ENCODE peak calls at places on chromosomes 3 and 15, in five cellular contexts. B is NT2/D1, L is GM12878, N is H1, T is HepG2. C is an unnamed sample.

GRCh38 chr3:123337226-123337625 is 111.7 kb downstream of the ADCY5 start:
- DNase-seq in B (no peak), L (no peak), N (no peak), T (no peak), C (no peak)

GRCh38 chr3:50506169-50506568 is 2.7 kb upstream of the CACNA2D2 start:
- DNase-seq in B (no peak), L (no peak), N (no peak), T (no peak), C (no peak)

GRCh38 chr3:194023501-194024280 is 112.3 kb upstream of the HES1 start:
- DNase-seq in B (no peak), L (no peak), N (no peak), T (no peak), C (no peak)

GRCh38 chr15:68994981-68995753 is 19.3 kb upstream of the NOX5 start:
- DNase-seq in B (no peak), L (no peak), N (no peak), T (no peak), C (no peak)

GRCh38 chr3:170469151-170470062 is 50.7 kb downstream of the CLDN11 start:
- DNase-seq in B (no peak), L (no peak), N (peak; percentile 16), T (no peak), C (no peak)

GRCh38 chr3:194083253-194084224 is 52.4 kb upstream of the HES1 start:
- DNase-seq in B (no peak), L (no peak), N (no peak), T (no peak), C (no peak)

GRCh38 chr15:72161351-72162132 is 36.0 kb downstream of the GRAMD2A start:
- DNase-seq in B (no peak), L (no peak), N (peak; percentile 39), T (no peak), C (no peak)

GRCh38 chr3:49750056-49750455 is 26.3 kb upstream of the GMPPB start:
- DNase-seq in B (no peak), L (no peak), N (no peak), T (peak; percentile 16), C (no peak)

GRCh38 chr3:31268868-31269267 is 263.9 kb upstream of the STT3B start:
- DNase-seq in B (no peak), L (no peak), N (no peak), T (no peak), C (no peak)

GRCh38 chr3:58628823-58629562 is 37.6 kb downstream of the FAM3D start:
- DNase-seq in B (no peak), L (no peak), N (no peak), T (peak; percentile 10), C (no peak)

GRCh38 chr3:50322386-50323091 is at the start of gene HYAL2:
- DNase-seq in B (no peak), L (no peak), N (peak; percentile 76), T (no peak), C (no peak)

GRCh38 chr15:92733934-92734521 is 78.5 kb upstream of the FAM174B start:
- DNase-seq in B (no peak), L (no peak), N (no peak), T (no peak), C (no peak)

GRCh38 chr3:128408693-128409620 is 57.7 kb downstream of the DNAJB8 start:
- DNase-seq in B (no peak), L (no peak), N (no peak), T (no peak), C (no peak)

GRCh38 chr3:186786810-186787375 is 3.5 kb downstream of the EIF4A2 start:
- DNase-seq in B (no peak), L (no peak), N (no peak), T (no peak), C (no peak)

GRCh38 chr3:114363554-114364202 is 69.8 kb downstream of the TIGIT start:
- DNase-seq in B (no peak), L (no peak), N (no peak), T (no peak), C (no peak)

GRCh38 chr15:64891546-64891945 is 20.2 kb upstream of the ANKDD1A start:
- DNase-seq in B (no peak), L (peak; percentile 23), N (no peak), T (no peak), C (no peak)

GRCh38 chr15:77533530-77533929 is 99.2 kb downstream of the LINGO1 start:
- DNase-seq in B (no peak), L (no peak), N (no peak), T (no peak), C (no peak)

GRCh38 chr15:40065166-40065565 is 26.2 kb upstream of the SRP14 start:
- DNase-seq in B (no peak), L (no peak), N (no peak), T (no peak), C (no peak)

GRCh38 chr3:16338999-16339398 is 74.0 kb downstream of the OXNAD1 start:
- DNase-seq in B (no peak), L (no peak), N (no peak), T (peak; percentile 16), C (no peak)

GRCh38 chr3:141877911-141878310 is 1.5 kb downstream of the ATP1B3 start:
- DNase-seq in B (no peak), L (no peak), N (no peak), T (no peak), C (no peak)

GRCh38 chr3:123816673-123817207 is 67.4 kb downstream of the MYLK start:
- DNase-seq in B (no peak), L (no peak), N (no peak), T (no peak), C (no peak)

GRCh38 chr3:72625616-72626337 is 222.5 kb downstream of the SHQ1 start:
- DNase-seq in B (no peak), L (no peak), N (no peak), T (peak; percentile 39), C (no peak)

GRCh38 chr3:147422226-147422933 is 13.2 kb downstream of the ZIC1 start:
- DNase-seq in B (no peak), L (no peak), N (no peak), T (no peak), C (no peak)

GRCh38 chr15:23387791-23388190 is 33.2 kb downstream of the GOLGA8S start:
- DNase-seq in B (no peak), L (no peak), N (no peak), T (no peak), C (no peak)

GRCh38 chr3:71600646-71601288 is 17.2 kb upstream of the FOXP1 start:
- DNase-seq in B (no peak), L (no peak), N (no peak), T (no peak), C (no peak)

GRCh38 chr3:150362515-150363302 is 45.4 kb upstream of the TSC22D2 start:
- DNase-seq in B (no peak), L (no peak), N (no peak), T (peak; percentile 20), C (no peak)

GRCh38 chr15:85494035-85494793 is 113.8 kb downstream of the AKAP13 start:
- DNase-seq in B (no peak), L (no peak), N (no peak), T (no peak), C (no peak)

GRCh38 chr15:37678124-37678523 is 256.3 kb upstream of the TMCO5A start:
- DNase-seq in B (no peak), L (no peak), N (peak; percentile 50), T (no peak), C (no peak)

GRCh38 chr3:58005662-58006061 is 2.6 kb upstream of the FLNB start:
- DNase-seq in B (no peak), L (no peak), N (no peak), T (peak; percentile 74), C (no peak)

GRCh38 chr15:74317820-74318375 is 49.5 kb downstream of the CYP11A1 start:
- DNase-seq in B (no peak), L (no peak), N (no peak), T (no peak), C (no peak)

GRCh38 chr3:42668793-42669217 is 15.3 kb downstream of the ZBTB47 start:
- DNase-seq in B (no peak), L (no peak), N (no peak), T (no peak), C (no peak)

GRCh38 chr3:184558726-184559125 is 2.9 kb upstream of the EPHB3 start:
- DNase-seq in B (no peak), L (no peak), N (no peak), T (no peak), C (no peak)

GRCh38 chr3:52892625-52893311 is 4.6 kb downstream of the STIMATE start:
- DNase-seq in B (no peak), L (peak; percentile 41), N (no peak), T (no peak), C (no peak)
- TF ChIP-seq SUZ12 in B (no peak), L (no peak), N (no peak), T (no peak), C (no peak)

DNA sequence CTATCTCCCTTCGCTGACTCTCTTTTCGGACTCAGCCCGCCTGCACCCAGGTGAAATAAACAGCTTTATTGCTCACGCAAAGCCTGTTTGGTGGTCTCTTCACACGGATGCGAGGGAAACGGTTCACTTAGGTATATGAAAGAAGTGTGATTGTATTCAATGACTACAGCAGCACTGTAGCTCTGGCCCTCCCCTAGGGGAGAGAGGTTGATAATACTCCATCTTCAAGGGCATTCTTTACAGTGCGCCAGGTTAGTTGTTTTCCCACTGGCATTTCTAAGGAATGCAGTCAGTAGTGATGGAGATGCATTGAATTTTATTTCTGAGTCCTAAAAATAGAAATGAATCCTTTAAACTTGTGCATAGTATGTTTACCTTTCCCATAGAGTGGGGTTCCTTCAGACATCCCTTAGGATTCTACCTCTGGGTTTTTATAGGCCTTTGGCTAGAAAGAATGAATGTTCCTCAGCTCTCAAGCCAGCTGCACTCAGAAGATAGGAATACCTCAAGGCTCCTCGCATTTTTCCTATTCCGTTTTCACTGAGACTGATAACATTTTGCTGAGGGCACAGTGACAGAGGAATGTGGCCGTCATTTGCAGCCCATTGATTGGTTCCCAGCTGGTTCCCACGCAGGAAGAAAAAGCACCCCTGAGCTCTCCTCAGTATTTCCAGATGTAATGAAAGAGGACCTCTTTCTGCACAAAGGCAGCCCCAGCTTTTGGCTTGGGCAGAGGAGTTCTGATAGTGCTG is 131.8 kb upstream of the C2CD4B start:
- DNase-seq in B (peak; percentile 59), L (no peak), N (no peak), T (no peak), C (no peak)
- TF ChIP-seq SUZ12 in B (no peak), L (no peak), N (no peak), T (no peak), C (no peak)

GRCh38 chr3:155979746-155980145 is 109.3 kb downstream of the GMPS start:
- DNase-seq in B (no peak), L (no peak), N (no peak), T (no peak), C (no peak)
- TF ChIP-seq SUZ12 in B (no peak), L (no peak), N (no peak), T (no peak), C (no peak)

DNA sequence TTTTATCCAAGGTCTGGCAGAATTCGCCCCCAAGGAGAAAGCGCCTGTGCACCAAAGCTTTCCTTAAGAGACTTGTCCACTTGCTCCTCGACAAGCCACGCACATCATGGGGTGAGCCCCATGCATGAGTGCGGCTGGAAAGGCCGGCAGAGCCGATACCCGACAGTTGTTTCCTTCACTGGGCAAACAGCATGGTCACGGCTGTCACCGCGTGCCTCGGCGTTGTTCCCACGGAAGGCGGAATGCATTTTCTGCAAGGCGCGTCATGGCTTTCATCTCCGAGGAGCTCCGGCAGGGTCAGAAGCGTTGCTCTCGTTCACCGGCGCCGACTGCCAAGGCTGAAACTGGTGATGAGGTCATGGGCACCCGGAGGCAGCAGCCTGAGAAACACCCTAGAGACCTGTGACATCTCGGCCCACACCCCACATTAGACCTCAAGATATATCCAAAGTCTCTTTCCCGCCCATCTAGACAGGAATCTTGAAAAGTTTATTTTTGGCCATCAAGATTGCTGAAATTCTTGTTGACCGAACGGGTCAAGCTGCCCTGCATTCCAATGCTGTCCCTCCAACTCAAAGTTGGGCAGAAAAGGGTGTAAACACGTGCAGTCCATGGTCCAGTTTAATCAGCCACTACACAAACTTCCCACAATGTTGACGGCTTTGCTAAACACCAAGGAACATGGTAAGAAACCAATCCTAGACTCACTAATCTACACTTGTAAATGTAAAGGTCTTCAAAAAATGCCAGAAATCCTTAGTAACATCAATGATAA is 604 bp upstream of the TJP1 start:
- DNase-seq in B (peak; percentile 5), L (no peak), N (no peak), T (peak; percentile 66), C (peak; percentile 21)
- TF ChIP-seq SUZ12 in B (no peak), L (no peak), N (no peak), T (no peak), C (no peak)